ENCODE peak calls at places on chromosomes 7 and 10, in nine cellular contexts. R is CD4-positive, alpha-beta memory T cell; V is fibroblast of the aortic adventitia; Q is psoas muscle; K is PC-9; S is brain microvascular endothelial cell; E is Panc1; O is fibroblast of mammary gland; G is fibroblast of lung. N is an unnamed sample.

GRCh38 chr7:39085590-39086049 is 107.9 kb downstream of the POU6F2 start:
- DNase-seq in O (peak; percentile 1), E (no peak), R (no peak), S (peak; percentile 6), K (no peak), Q (no peak), V (peak; percentile 2), G (no peak), N (peak; percentile 2)

GRCh38 chr10:60666221-60666620 is 112.1 kb upstream of the CDK1 start:
- DNase-seq in V (peak; percentile 54), O (peak; percentile 32), R (no peak), G (no peak), Q (no peak), K (no peak), S (no peak), E (no peak), N (peak; percentile 93)

GRCh38 chr10:108592926-108593325 is 1330.4 kb downstream of the XPNPEP1 start:
- DNase-seq in O (no peak), S (no peak), V (no peak), G (no peak), E (no peak), K (no peak), Q (no peak), R (no peak), N (no peak)

GRCh38 chr7:107773027-107773426 is 29.1 kb downstream of the CBLL1 start:
- DNase-seq in R (no peak), O (no peak), K (no peak), Q (no peak), V (no peak), S (no peak), G (no peak), E (no peak), N (no peak)

GRCh38 chr7:80686576-80686975 is 48.1 kb downstream of the CD36 start:
- DNase-seq in K (no peak), V (peak; percentile 34), Q (no peak), S (no peak), E (no peak), G (peak; percentile 30), O (peak; percentile 83), R (no peak), N (peak; percentile 87)

GRCh38 chr7:66110861-66111260 is 3.8 kb upstream of the CRCP start:
- DNase-seq in K (peak; percentile 64), Q (no peak), S (peak; percentile 96), O (peak; percentile 97), E (no peak), V (peak; percentile 91), R (no peak), G (peak; percentile 98), N (peak; percentile 89)

GRCh38 chr10:97842658-97843295 is 6.9 kb upstream of the GOLGA7B start:
- DNase-seq in O (no peak), K (no peak), E (no peak), G (peak; percentile 18), S (no peak), V (peak; percentile 59), Q (no peak), R (no peak), N (no peak)

GRCh38 chr7:118153551-118154177 is 30.3 kb upstream of the LSM8 start:
- DNase-seq in S (peak; percentile 50), E (peak; percentile 13), R (peak; percentile 18), Q (no peak), O (peak; percentile 51), K (no peak), V (peak; percentile 53), G (peak; percentile 13), N (peak; percentile 45)

GRCh38 chr7:35035511-35035921 is 1.8 kb downstream of the DPY19L1 start:
- DNase-seq in E (peak; percentile 67), O (peak; percentile 31), G (peak; percentile 54), S (peak; percentile 44), V (peak; percentile 29), K (peak; percentile 58), Q (no peak), R (peak; percentile 35), N (peak; percentile 59)

GRCh38 chr10:285216-285967 is 150.1 kb downstream of the ZMYND11 start:
- DNase-seq in O (no peak), Q (no peak), R (no peak), K (no peak), G (no peak), S (no peak), E (no peak), V (no peak), N (peak; percentile 39)

GRCh38 chr7:19061331-19061730 is 56.1 kb downstream of the TWIST1 start:
- DNase-seq in K (no peak), R (no peak), O (peak; percentile 8), S (no peak), E (no peak), G (peak; percentile 6), V (peak; percentile 65), Q (no peak), N (peak; percentile 2)

GRCh38 chr7:142168746-142169145 is 57.2 kb downstream of the MGAM2 start:
- DNase-seq in E (no peak), V (peak; percentile 5), S (peak; percentile 67), O (no peak), G (peak; percentile 24), K (peak; percentile 12), Q (no peak), R (no peak), N (peak; percentile 33)

GRCh38 chr7:37234928-37235327 is 213.7 kb downstream of the ELMO1 start:
- DNase-seq in S (no peak), E (no peak), R (peak; percentile 24), K (no peak), G (no peak), Q (no peak), V (peak; percentile 12), O (no peak), N (peak; percentile 27)

GRCh38 chr7:85474234-85474633 is 287.4 kb upstream of the SEMA3D start:
- DNase-seq in R (no peak), G (peak; percentile 58), S (peak; percentile 33), E (no peak), O (no peak), Q (no peak), K (no peak), V (no peak), N (no peak)

DNA sequence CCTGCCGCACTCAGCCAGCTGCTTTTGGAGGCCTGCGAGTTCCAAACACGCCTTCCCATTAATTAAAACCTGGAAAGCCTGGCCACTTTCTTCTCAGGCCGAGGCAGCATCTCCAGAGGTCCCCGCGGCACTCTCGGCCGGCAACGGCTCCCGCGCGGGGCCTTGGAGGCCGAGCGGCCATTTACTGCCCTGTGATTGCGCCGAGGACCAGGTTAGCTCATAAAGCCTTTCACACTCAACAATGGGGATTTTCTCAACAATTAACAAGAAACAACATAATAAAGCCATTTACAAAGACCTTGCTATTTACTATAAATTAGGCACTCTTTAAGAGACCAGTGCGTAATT is 16.5 kb downstream of the SKIDA1 start:
- DNase-seq in Q (no peak), O (no peak), G (no peak), K (no peak), S (no peak), E (no peak), V (no peak), R (no peak), N (no peak)
- H3K4me3 ChIP-seq in Q (no peak overlapping the region), O (no peak overlapping the region), G (no peak overlapping the region), K (no peak overlapping the region), S (no peak overlapping the region), E (no peak overlapping the region), V (no peak overlapping the region), R (no peak overlapping the region), N (no peak overlapping the region)

GRCh38 chr7:94394399-94395140 is at the start of gene COL1A2:
- DNase-seq in G (peak; percentile 99), V (peak; percentile 100), S (peak; percentile 96), Q (peak; percentile 88), E (no peak), K (no peak), O (peak; percentile 98), R (no peak), N (peak; percentile 13)

GRCh38 chr7:94396044-94396443 is 1.3 kb downstream of the COL1A2 start:
- DNase-seq in K (no peak), R (no peak), G (peak; percentile 84), E (no peak), O (peak; percentile 89), V (peak; percentile 87), S (peak; percentile 68), Q (no peak), N (no peak)

GRCh38 chr7:94396606-94397005 is 1.9 kb downstream of the COL1A2 start:
- DNase-seq in O (peak; percentile 64), K (no peak), V (peak; percentile 74), S (no peak), G (peak; percentile 72), Q (no peak), E (no peak), R (no peak), N (no peak)

GRCh38 chr7:94394058-94394398 is 667 bp upstream of the COL1A2 start:
- DNase-seq in S (no peak), O (peak; percentile 57), K (no peak), V (peak; percentile 85), E (no peak), R (no peak), G (peak; percentile 80), Q (peak; percentile 58), N (no peak)

DNA sequence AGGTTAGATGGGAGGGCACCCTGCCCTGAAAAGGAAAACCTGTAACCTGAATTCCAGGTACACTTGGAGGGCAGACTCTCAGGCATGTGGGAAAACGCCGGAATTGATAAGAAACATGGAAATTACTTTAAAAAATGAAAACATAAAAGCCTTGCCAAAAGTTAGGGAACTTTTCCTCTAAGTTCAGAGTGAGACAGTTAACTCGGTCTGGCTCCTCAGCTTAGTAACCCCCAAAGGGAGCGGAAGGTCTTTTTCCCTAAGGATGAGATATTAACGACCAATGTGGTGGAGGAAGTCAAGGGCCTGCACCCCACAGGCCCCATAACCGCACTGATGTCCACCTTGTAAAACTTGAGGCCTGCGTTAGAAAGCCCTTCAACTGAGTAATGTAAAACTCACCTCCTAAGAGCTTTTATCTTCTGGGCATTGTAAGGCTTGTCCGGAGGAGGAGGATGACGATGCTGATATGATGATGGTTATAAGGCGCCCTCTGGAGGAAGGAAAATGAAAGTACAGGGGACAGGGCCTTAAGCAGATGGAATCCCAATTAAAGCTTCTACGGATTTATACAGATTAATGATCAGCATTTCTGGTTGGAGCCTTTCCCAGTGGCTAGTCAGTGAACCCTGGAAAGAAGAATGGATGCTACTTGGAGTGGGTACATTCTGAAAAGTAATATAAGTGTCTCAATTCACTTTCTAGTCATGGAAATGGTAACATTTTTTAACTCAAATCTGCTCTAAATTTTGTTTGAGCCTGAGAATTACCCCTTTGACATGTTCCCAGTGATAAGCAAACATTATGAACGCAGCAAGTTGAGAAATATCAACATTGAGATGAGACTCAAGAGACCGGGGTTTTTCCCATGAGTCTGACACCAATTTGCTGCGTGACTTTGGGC is 696 bp downstream of the COL1A2 start:
- DNase-seq in Q (no peak), K (no peak), E (peak; percentile 62), O (peak; percentile 93), G (peak; percentile 81), V (peak; percentile 94), R (no peak), S (peak; percentile 82), N (peak; percentile 80)
- H3K4me3 ChIP-seq in Q (peak overlapping the region; percentile 56), K (no peak overlapping the region), E (no peak overlapping the region), O (peak overlapping the region; percentile 89), G (peak overlapping the region; percentile 100), V (peak overlapping the region; percentile 96), R (no peak overlapping the region), S (peak overlapping the region; percentile 94), N (no peak overlapping the region)

GRCh38 chr10:78913219-78914059 is 155.3 kb upstream of the ZMIZ1 start:
- DNase-seq in S (no peak), Q (peak; percentile 42), G (no peak), V (no peak), E (no peak), R (no peak), O (no peak), K (no peak), N (no peak)
- H3K4me3 ChIP-seq in S (no peak overlapping the region), Q (no peak overlapping the region), G (no peak overlapping the region), V (no peak overlapping the region), E (no peak overlapping the region), R (no peak overlapping the region), O (no peak overlapping the region), K (no peak overlapping the region), N (no peak overlapping the region)

GRCh38 chr7:8159595-8159994 is 102.4 kb downstream of the ICA1 start:
- DNase-seq in G (no peak), E (no peak), S (no peak), R (no peak), O (no peak), K (no peak), V (no peak), Q (no peak), N (no peak)
- H3K4me3 ChIP-seq in G (no peak overlapping the region), E (no peak overlapping the region), S (no peak overlapping the region), R (no peak overlapping the region), O (no peak overlapping the region), K (no peak overlapping the region), V (no peak overlapping the region), Q (no peak overlapping the region), N (no peak overlapping the region)